ENCODE peak calls at places on chromosome 6, in six cellular contexts. One of them, this sample, is unnamed.

GRCh38 chr6:18136260-18136659 is 13.8 kb upstream of the NHLRC1 start:
- DNase-seq in hepatocyte: no peak
- DNase-seq in PC-9: no peak
- DNase-seq in PC-3: no peak
- DNase-seq in keratinocyte: no peak
- DNase-seq in fibroblast of lung: no peak
- DNase-seq in this sample: no peak

GRCh38 chr6:30091577-30092381 is 16.2 kb upstream of the RNF39 start:
- DNase-seq in keratinocyte: no peak
- DNase-seq in PC-3: peak; percentile 58
- DNase-seq in fibroblast of lung: peak; percentile 70
- DNase-seq in hepatocyte: peak; percentile 64
- DNase-seq in PC-9: peak; percentile 94
- DNase-seq in this sample: peak; percentile 85

GRCh38 chr6:6815732-6816131 is 227.2 kb downstream of the LY86 start:
- DNase-seq in PC-9: no peak
- DNase-seq in PC-3: no peak
- DNase-seq in keratinocyte: no peak
- DNase-seq in fibroblast of lung: peak; percentile 13
- DNase-seq in hepatocyte: no peak
- DNase-seq in this sample: no peak

GRCh38 chr6:116278853-116279231 is 888 bp downstream of the TSPYL1 start:
- DNase-seq in PC-9: no peak
- DNase-seq in hepatocyte: no peak
- DNase-seq in keratinocyte: no peak
- DNase-seq in fibroblast of lung: no peak
- DNase-seq in PC-3: no peak
- DNase-seq in this sample: no peak

GRCh38 chr6:14117158-14118090 is at the start of gene CD83:
- DNase-seq in PC-9: peak; percentile 42
- DNase-seq in keratinocyte: no peak
- DNase-seq in fibroblast of lung: peak; percentile 51
- DNase-seq in PC-3: peak; percentile 72
- DNase-seq in hepatocyte: peak; percentile 84
- DNase-seq in this sample: peak; percentile 6

GRCh38 chr6:6657085-6657819 is 68.7 kb downstream of the LY86 start:
- DNase-seq in keratinocyte: no peak
- DNase-seq in hepatocyte: no peak
- DNase-seq in fibroblast of lung: no peak
- DNase-seq in PC-9: no peak
- DNase-seq in PC-3: no peak
- DNase-seq in this sample: no peak

GRCh38 chr6:98716341-98716740 is 118.0 kb upstream of the POU3F2 start:
- DNase-seq in fibroblast of lung: no peak
- DNase-seq in PC-9: no peak
- DNase-seq in hepatocyte: no peak
- DNase-seq in keratinocyte: no peak
- DNase-seq in PC-3: no peak
- DNase-seq in this sample: no peak

GRCh38 chr6:108209738-108210137 is 43.9 kb downstream of the NR2E1 start:
- DNase-seq in fibroblast of lung: no peak
- DNase-seq in PC-9: no peak
- DNase-seq in keratinocyte: no peak
- DNase-seq in hepatocyte: no peak
- DNase-seq in PC-3: no peak
- DNase-seq in this sample: no peak

GRCh38 chr6:110618591-110619267 is 142.3 kb upstream of the SLC22A16 start:
- DNase-seq in hepatocyte: peak; percentile 45
- DNase-seq in PC-9: peak; percentile 39
- DNase-seq in keratinocyte: no peak
- DNase-seq in fibroblast of lung: no peak
- DNase-seq in PC-3: peak; percentile 57
- DNase-seq in this sample: peak; percentile 3

GRCh38 chr6:139834232-139834631 is 459.8 kb upstream of the CITED2 start:
- DNase-seq in PC-3: no peak
- DNase-seq in PC-9: no peak
- DNase-seq in keratinocyte: no peak
- DNase-seq in hepatocyte: no peak
- DNase-seq in fibroblast of lung: no peak
- DNase-seq in this sample: no peak

GRCh38 chr6:56291278-56291917 is 44.0 kb upstream of the COL21A1 start:
- DNase-seq in PC-9: no peak
- DNase-seq in hepatocyte: no peak
- DNase-seq in PC-3: no peak
- DNase-seq in fibroblast of lung: no peak
- DNase-seq in keratinocyte: no peak
- DNase-seq in this sample: no peak

GRCh38 chr6:34383651-34384304 is 8.7 kb downstream of the NUDT3 start:
- DNase-seq in keratinocyte: no peak
- DNase-seq in PC-3: no peak
- DNase-seq in PC-9: no peak
- DNase-seq in hepatocyte: no peak
- DNase-seq in fibroblast of lung: peak; percentile 11
- DNase-seq in this sample: no peak

GRCh38 chr6:150395388-150396009 is 26.7 kb downstream of the IYD start:
- DNase-seq in PC-9: peak; percentile 60
- DNase-seq in keratinocyte: no peak
- DNase-seq in PC-3: peak; percentile 67
- DNase-seq in fibroblast of lung: peak; percentile 55
- DNase-seq in hepatocyte: peak; percentile 82
- DNase-seq in this sample: peak; percentile 49

GRCh38 chr6:4844108-4844507 is 67.9 kb downstream of the CDYL start:
- DNase-seq in PC-9: no peak
- DNase-seq in keratinocyte: no peak
- DNase-seq in fibroblast of lung: no peak
- DNase-seq in PC-3: no peak
- DNase-seq in hepatocyte: no peak
- DNase-seq in this sample: no peak

GRCh38 chr6:135522975-135523692 is 25.6 kb upstream of the AHI1 start:
- DNase-seq in fibroblast of lung: peak; percentile 30
- DNase-seq in PC-9: peak; percentile 82
- DNase-seq in keratinocyte: no peak
- DNase-seq in hepatocyte: peak; percentile 47
- DNase-seq in PC-3: peak; percentile 17
- DNase-seq in this sample: no peak

GRCh38 chr6:13146429-13146828 is 181.9 kb downstream of the TBC1D7 start:
- DNase-seq in keratinocyte: no peak
- DNase-seq in PC-3: no peak
- DNase-seq in PC-9: no peak
- DNase-seq in fibroblast of lung: no peak
- DNase-seq in hepatocyte: no peak
- DNase-seq in this sample: no peak

GRCh38 chr6:10202111-10202510 is 212.8 kb downstream of the TFAP2A start:
- DNase-seq in hepatocyte: no peak
- DNase-seq in PC-9: peak; percentile 67
- DNase-seq in PC-3: peak; percentile 76
- DNase-seq in fibroblast of lung: no peak
- DNase-seq in keratinocyte: peak; percentile 69
- DNase-seq in this sample: no peak

GRCh38 chr6:160733045-160733646 is 31.1 kb downstream of the PLG start:
- DNase-seq in hepatocyte: peak; percentile 80
- DNase-seq in keratinocyte: no peak
- DNase-seq in PC-3: peak; percentile 68
- DNase-seq in PC-9: no peak
- DNase-seq in fibroblast of lung: peak; percentile 36
- DNase-seq in this sample: peak; percentile 28

GRCh38 chr6:107021786-107022185 is 6.2 kb upstream of the MTRES1 start:
- DNase-seq in PC-9: peak; percentile 79
- DNase-seq in keratinocyte: no peak
- DNase-seq in PC-3: peak; percentile 70
- DNase-seq in hepatocyte: no peak
- DNase-seq in fibroblast of lung: no peak
- DNase-seq in this sample: no peak

GRCh38 chr6:164315376-164315775 is 900.9 kb downstream of the QKI start:
- DNase-seq in PC-3: no peak
- DNase-seq in hepatocyte: no peak
- DNase-seq in PC-9: no peak
- DNase-seq in keratinocyte: no peak
- DNase-seq in fibroblast of lung: no peak
- DNase-seq in this sample: no peak

GRCh38 chr6:157077251-157077650 is 246.1 kb downstream of the TMEM242 start:
- DNase-seq in PC-3: no peak
- DNase-seq in hepatocyte: no peak
- DNase-seq in PC-9: no peak
- DNase-seq in fibroblast of lung: no peak
- DNase-seq in keratinocyte: no peak
- DNase-seq in this sample: no peak

GRCh38 chr6:2999621-3000455 is at the start of gene NQO2:
- DNase-seq in PC-3: peak; percentile 89
- DNase-seq in hepatocyte: peak; percentile 96
- DNase-seq in fibroblast of lung: peak; percentile 65
- DNase-seq in PC-9: peak; percentile 54
- DNase-seq in keratinocyte: no peak
- DNase-seq in this sample: peak; percentile 71

GRCh38 chr6:83824388-83824801 is 28.8 kb upstream of the RIPPLY2 start:
- DNase-seq in PC-3: peak; percentile 56
- DNase-seq in fibroblast of lung: peak; percentile 30
- DNase-seq in hepatocyte: peak; percentile 38
- DNase-seq in keratinocyte: no peak
- DNase-seq in PC-9: no peak
- DNase-seq in this sample: no peak

GRCh38 chr6:109473120-109473519 is 9.9 kb downstream of the ZBTB24 start:
- DNase-seq in fibroblast of lung: no peak
- DNase-seq in hepatocyte: no peak
- DNase-seq in keratinocyte: no peak
- DNase-seq in PC-3: no peak
- DNase-seq in PC-9: no peak
- DNase-seq in this sample: no peak

GRCh38 chr6:73388433-73388799 is 6.2 kb upstream of the DDX43 start:
- DNase-seq in hepatocyte: no peak
- DNase-seq in keratinocyte: no peak
- DNase-seq in PC-9: no peak
- DNase-seq in fibroblast of lung: no peak
- DNase-seq in PC-3: no peak
- DNase-seq in this sample: no peak

GRCh38 chr6:160919713-160920112 is 71.9 kb upstream of the MAP3K4 start:
- DNase-seq in keratinocyte: peak; percentile 35
- DNase-seq in PC-9: peak; percentile 50
- DNase-seq in fibroblast of lung: peak; percentile 92
- DNase-seq in hepatocyte: peak; percentile 56
- DNase-seq in PC-3: peak; percentile 81
- DNase-seq in this sample: no peak

GRCh38 chr6:112251170-112251945 is 3.0 kb downstream of the LAMA4 start:
- DNase-seq in hepatocyte: no peak
- DNase-seq in fibroblast of lung: peak; percentile 86
- DNase-seq in keratinocyte: no peak
- DNase-seq in PC-9: peak; percentile 94
- DNase-seq in PC-3: no peak
- DNase-seq in this sample: no peak

GRCh38 chr6:89434954-89435353 is 2.0 kb downstream of the ANKRD6 start:
- DNase-seq in PC-3: no peak
- DNase-seq in PC-9: no peak
- DNase-seq in fibroblast of lung: no peak
- DNase-seq in keratinocyte: no peak
- DNase-seq in hepatocyte: no peak
- DNase-seq in this sample: no peak

GRCh38 chr6:79613912-79614311 is 17.2 kb upstream of the SH3BGRL2 start:
- DNase-seq in hepatocyte: no peak
- DNase-seq in fibroblast of lung: no peak
- DNase-seq in PC-3: no peak
- DNase-seq in keratinocyte: no peak
- DNase-seq in PC-9: no peak
- DNase-seq in this sample: no peak
- H2AFZ ChIP-seq in hepatocyte: no peak overlapping the region
- H2AFZ ChIP-seq in fibroblast of lung: no peak overlapping the region
- H2AFZ ChIP-seq in PC-3: no peak overlapping the region
- H2AFZ ChIP-seq in keratinocyte: no peak overlapping the region
- H2AFZ ChIP-seq in PC-9: no peak overlapping the region
- H2AFZ ChIP-seq in this sample: no peak overlapping the region

GRCh38 chr6:78589426-78589825 is 277.9 kb upstream of the IRAK1BP1 start:
- DNase-seq in PC-3: no peak
- DNase-seq in PC-9: no peak
- DNase-seq in hepatocyte: no peak
- DNase-seq in keratinocyte: no peak
- DNase-seq in fibroblast of lung: no peak
- DNase-seq in this sample: no peak
- H3K27ac ChIP-seq in PC-3: no peak overlapping the region
- H3K27ac ChIP-seq in PC-9: no peak overlapping the region
- H3K27ac ChIP-seq in hepatocyte: no peak overlapping the region
- H3K27ac ChIP-seq in keratinocyte: no peak overlapping the region
- H3K27ac ChIP-seq in fibroblast of lung: no peak overlapping the region
- H3K27ac ChIP-seq in this sample: no peak overlapping the region

DNA sequence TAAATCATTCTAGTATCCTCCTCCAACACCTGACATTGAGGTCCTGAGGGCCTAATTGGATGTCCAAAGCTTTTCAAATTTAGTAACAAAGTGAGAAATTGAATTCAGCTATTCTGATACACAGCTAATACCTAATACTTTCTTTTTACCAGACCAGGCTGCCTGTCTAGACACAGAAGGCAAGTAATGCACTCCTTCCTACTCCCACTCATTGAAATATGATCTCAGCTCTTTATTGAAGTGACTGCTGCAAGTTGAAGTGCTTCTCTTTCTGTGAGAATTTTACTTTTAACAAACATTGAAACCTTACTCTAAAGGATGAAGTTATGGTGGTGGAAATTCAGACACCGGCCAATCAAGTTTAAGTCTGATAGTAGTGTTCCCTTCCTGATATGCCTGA is 90.8 kb upstream of the OGFRL1 start:
- DNase-seq in hepatocyte: no peak
- DNase-seq in PC-3: peak; percentile 38
- DNase-seq in fibroblast of lung: peak; percentile 91
- DNase-seq in PC-9: no peak
- DNase-seq in keratinocyte: no peak
- DNase-seq in this sample: no peak
- H2AFZ ChIP-seq in hepatocyte: no peak overlapping the region
- H2AFZ ChIP-seq in PC-3: no peak overlapping the region
- H2AFZ ChIP-seq in fibroblast of lung: no peak overlapping the region
- H2AFZ ChIP-seq in PC-9: no peak overlapping the region
- H2AFZ ChIP-seq in keratinocyte: no peak overlapping the region
- H2AFZ ChIP-seq in this sample: no peak overlapping the region

GRCh38 chr6:133740784-133741183 is 148.1 kb upstream of the TCF21 start:
- DNase-seq in PC-3: no peak
- DNase-seq in PC-9: no peak
- DNase-seq in hepatocyte: no peak
- DNase-seq in fibroblast of lung: no peak
- DNase-seq in keratinocyte: no peak
- DNase-seq in this sample: no peak
- H3K27ac ChIP-seq in PC-3: no peak overlapping the region
- H3K27ac ChIP-seq in PC-9: peak overlapping the region; percentile 63
- H3K27ac ChIP-seq in hepatocyte: no peak overlapping the region
- H3K27ac ChIP-seq in fibroblast of lung: no peak overlapping the region
- H3K27ac ChIP-seq in keratinocyte: no peak overlapping the region
- H3K27ac ChIP-seq in this sample: peak overlapping the region; percentile 48

GRCh38 chr6:133190912-133191311 is 50.2 kb upstream of the EYA4 start:
- DNase-seq in hepatocyte: no peak
- DNase-seq in PC-3: no peak
- DNase-seq in fibroblast of lung: no peak
- DNase-seq in keratinocyte: no peak
- DNase-seq in PC-9: no peak
- DNase-seq in this sample: no peak

GRCh38 chr6:133198725-133199124 is 42.4 kb upstream of the EYA4 start:
- DNase-seq in PC-3: peak; percentile 82
- DNase-seq in PC-9: peak; percentile 70
- DNase-seq in keratinocyte: peak; percentile 82
- DNase-seq in fibroblast of lung: peak; percentile 31
- DNase-seq in hepatocyte: no peak
- DNase-seq in this sample: peak; percentile 8

GRCh38 chr6:133187657-133188453 is 53.3 kb upstream of the EYA4 start:
- DNase-seq in fibroblast of lung: peak; percentile 80
- DNase-seq in keratinocyte: no peak
- DNase-seq in PC-9: no peak
- DNase-seq in PC-3: peak; percentile 13
- DNase-seq in hepatocyte: no peak
- DNase-seq in this sample: no peak

GRCh38 chr6:133191323-133191722 is 49.8 kb upstream of the EYA4 start:
- DNase-seq in hepatocyte: no peak
- DNase-seq in keratinocyte: no peak
- DNase-seq in PC-9: no peak
- DNase-seq in fibroblast of lung: no peak
- DNase-seq in PC-3: no peak
- DNase-seq in this sample: no peak

GRCh38 chr6:133193396-133193795 is 47.8 kb upstream of the EYA4 start:
- DNase-seq in fibroblast of lung: peak; percentile 13
- DNase-seq in PC-9: no peak
- DNase-seq in PC-3: no peak
- DNase-seq in hepatocyte: no peak
- DNase-seq in keratinocyte: no peak
- DNase-seq in this sample: no peak
- H2AFZ ChIP-seq in fibroblast of lung: no peak overlapping the region
- H2AFZ ChIP-seq in PC-9: no peak overlapping the region
- H2AFZ ChIP-seq in PC-3: no peak overlapping the region
- H2AFZ ChIP-seq in hepatocyte: no peak overlapping the region
- H2AFZ ChIP-seq in keratinocyte: no peak overlapping the region
- H2AFZ ChIP-seq in this sample: no peak overlapping the region